ENCODE peak calls at places on chromosomes 7 and 10, in eight cellular contexts. H, B, X, R, J, D, Z and F are unnamed samples.

GRCh38 chr7:3165681-3166580 is 122.3 kb upstream of the CARD11 start:
- DNase-seq in H (no peak), B (no peak), X (no peak), R (no peak), J (no peak), D (no peak), Z (peak), F (no peak)

GRCh38 chr7:50307368-50308012 is 3.0 kb downstream of the IKZF1 start:
- DNase-seq in H (no peak), B (no peak), X (no peak), R (no peak), J (no peak), D (peak), Z (no peak), F (no peak)

GRCh38 chr7:135317676-135318326 is 84.2 kb downstream of the STRA8 start:
- DNase-seq in H (no peak), B (no peak), X (peak), R (no peak), J (no peak), D (no peak), Z (no peak), F (no peak)

GRCh38 chr10:130028465-130028819 is 64.4 kb upstream of the EBF3 start:
- DNase-seq in H (no peak), B (no peak), X (no peak), R (no peak), J (no peak), D (no peak), Z (no peak), F (no peak)

GRCh38 chr7:23471090-23471859 is 984 bp upstream of the IGF2BP3 start:
- DNase-seq in H (no peak), B (peak), X (no peak), R (peak), J (no peak), D (no peak), Z (no peak), F (no peak)

GRCh38 chr10:97689637-97690036 is 2.6 kb upstream of the AVPI1 start:
- DNase-seq in H (peak), B (no peak), X (peak), R (no peak), J (no peak), D (no peak), Z (no peak), F (no peak)

GRCh38 chr10:118668228-118668952 is 72.9 kb upstream of the PRLHR start:
- DNase-seq in H (no peak), B (no peak), X (no peak), R (no peak), J (peak), D (no peak), Z (no peak), F (peak)

GRCh38 chr10:42866115-42866995 is 83.8 kb downstream of the BMS1 start:
- DNase-seq in H (peak), B (peak), X (peak), R (peak), J (peak), D (no peak), Z (peak), F (peak)

GRCh38 chr10:113788604-113789083 is 37.2 kb downstream of the PLEKHS1 start:
- DNase-seq in H (peak), B (no peak), X (peak), R (no peak), J (peak), D (no peak), Z (no peak), F (no peak)

GRCh38 chr10:132129431-132129830 is 57.3 kb upstream of the DPYSL4 start:
- DNase-seq in H (no peak), B (no peak), X (no peak), R (peak), J (no peak), D (no peak), Z (peak), F (no peak)